ENCODE peak calls at places on chromosomes 5 and 9, in eight cellular contexts. P, N, J, Z, E, H, Y and T are unnamed samples.

GRCh38 chr9:137441289-137441934 is at the start of gene ENTPD8:
- DNase-seq in P (peak; percentile 74), N (no peak), H (no peak), E (peak; percentile 40), J (peak; percentile 54), Z (no peak), Y (peak; percentile 50), T (no peak)

GRCh38 chr5:40223884-40224402 is 455.8 kb upstream of the PTGER4 start:
- DNase-seq in E (peak; percentile 66), N (peak; percentile 95), H (peak; percentile 33), Y (no peak), J (no peak), P (no peak), Z (no peak), T (peak; percentile 97)

GRCh38 chr5:71932649-71933338 is 174.5 kb upstream of the MAP1B start:
- DNase-seq in E (peak; percentile 94), P (peak; percentile 12), H (no peak), Z (peak; percentile 36), J (peak; percentile 11), Y (no peak), N (peak; percentile 65), T (peak; percentile 79)

GRCh38 chr9:87445646-87446045 is 52.0 kb upstream of the DAPK1 start:
- DNase-seq in P (peak; percentile 26), E (peak; percentile 41), H (no peak), N (peak; percentile 12), Y (no peak), J (peak; percentile 27), Z (peak; percentile 43), T (peak; percentile 3)

GRCh38 chr5:87268970-87269377 is 1.3 kb downstream of the RASA1 start:
- DNase-seq in N (peak; percentile 5), E (peak; percentile 15), Y (no peak), H (no peak), Z (no peak), P (no peak), J (no peak), T (no peak)

GRCh38 chr5:73861313-73861978 is 235.4 kb downstream of the ARHGEF28 start:
- DNase-seq in H (no peak), E (no peak), N (peak; percentile 23), Z (no peak), Y (no peak), J (no peak), P (no peak), T (no peak)

GRCh38 chr5:157269165-157269671 is 3.3 kb downstream of the CYFIP2 start:
- DNase-seq in Y (no peak), H (no peak), N (no peak), E (peak; percentile 15), P (no peak), J (no peak), Z (no peak), T (no peak)

GRCh38 chr5:132308701-132309100 is 14.5 kb downstream of the SLC22A4 start:
- DNase-seq in P (no peak), N (no peak), Z (no peak), Y (no peak), H (no peak), J (no peak), E (no peak), T (no peak)

GRCh38 chr9:86983260-86984255 is 36.3 kb upstream of the GAS1 start:
- DNase-seq in J (no peak), N (peak; percentile 99), Y (no peak), H (no peak), Z (no peak), P (peak; percentile 50), E (peak; percentile 59), T (peak; percentile 90)

GRCh38 chr5:65034029-65034781 is 265.5 kb downstream of the CWC27 start:
- DNase-seq in P (no peak), J (no peak), H (no peak), Y (no peak), E (no peak), Z (no peak), N (peak; percentile 42), T (no peak)

GRCh38 chr5:104179057-104179456 is 616.5 kb upstream of the NUDT12 start:
- DNase-seq in Y (peak; percentile 54), P (peak; percentile 3), N (peak; percentile 58), H (no peak), Z (peak; percentile 68), E (peak; percentile 45), J (peak; percentile 49), T (peak; percentile 33)

GRCh38 chr5:59999056-59999455 is 105.5 kb upstream of the PDE4D start:
- DNase-seq in Y (no peak), P (no peak), H (no peak), E (peak; percentile 78), J (no peak), N (no peak), Z (no peak), T (peak; percentile 78)

GRCh38 chr5:107476783-107477182 is 194.0 kb downstream of the EFNA5 start:
- DNase-seq in H (peak; percentile 53), Y (no peak), P (no peak), Z (no peak), J (peak; percentile 10), E (no peak), N (no peak), T (no peak)

GRCh38 chr5:82975396-82975795 is 101.8 kb downstream of the TMEM167A start:
- DNase-seq in P (no peak), Z (no peak), Y (peak; percentile 5), J (no peak), H (no peak), N (no peak), E (no peak), T (no peak)